ENCODE peak calls at places on chromosome X, in five cellular contexts. O is MM.1S, K is lower leg skin, E is BJ, X is cardiac fibroblast. J is an unnamed sample.
A peak's percentile ranks its signal among the peaks of the same experiment; 100 is the strongest.

GRCh38 chrX:82031250-82031649 is 829.3 kb downstream of the SH3BGRL start:
- DNase-seq in O (no peak), K (no peak), E (no peak), X (no peak), J (no peak)

GRCh38 chrX:21479695-21480280 is 105.6 kb downstream of the CNKSR2 start:
- DNase-seq in O (peak; percentile 49), K (no peak), E (peak; percentile 4), X (peak; percentile 66), J (peak; percentile 68)

GRCh38 chrX:118497180-118497814 is 1.7 kb downstream of the DOCK11 start:
- DNase-seq in O (no peak), K (no peak), E (no peak), X (no peak), J (no peak)

GRCh38 chrX:150972450-150972849 is 10.7 kb upstream of the HMGB3 start:
- DNase-seq in O (no peak), K (no peak), E (no peak), X (no peak), J (no peak)

GRCh38 chrX:136126892-136127406 is 20.4 kb upstream of the FHL1 start:
- DNase-seq in O (peak; percentile 59), K (no peak), E (no peak), X (no peak), J (peak; percentile 55)

GRCh38 chrX:53681661-53682060 is 4.9 kb downstream of the HUWE1 start:
- DNase-seq in O (no peak), K (no peak), E (no peak), X (peak; percentile 20), J (peak; percentile 12)

GRCh38 chrX:21004835-21005234 is 369.4 kb upstream of the CNKSR2 start:
- DNase-seq in O (no peak), K (no peak), E (no peak), X (no peak), J (no peak)

GRCh38 chrX:79081895-79082512 is 62.5 kb upstream of the GPR174 start:
- DNase-seq in O (peak; percentile 50), K (peak; percentile 13), E (no peak), X (peak; percentile 29), J (peak; percentile 28)

GRCh38 chrX:122572461-122572860 is 611.6 kb upstream of the GRIA3 start:
- DNase-seq in O (no peak), K (no peak), E (no peak), X (no peak), J (peak; percentile 36)

DNA sequence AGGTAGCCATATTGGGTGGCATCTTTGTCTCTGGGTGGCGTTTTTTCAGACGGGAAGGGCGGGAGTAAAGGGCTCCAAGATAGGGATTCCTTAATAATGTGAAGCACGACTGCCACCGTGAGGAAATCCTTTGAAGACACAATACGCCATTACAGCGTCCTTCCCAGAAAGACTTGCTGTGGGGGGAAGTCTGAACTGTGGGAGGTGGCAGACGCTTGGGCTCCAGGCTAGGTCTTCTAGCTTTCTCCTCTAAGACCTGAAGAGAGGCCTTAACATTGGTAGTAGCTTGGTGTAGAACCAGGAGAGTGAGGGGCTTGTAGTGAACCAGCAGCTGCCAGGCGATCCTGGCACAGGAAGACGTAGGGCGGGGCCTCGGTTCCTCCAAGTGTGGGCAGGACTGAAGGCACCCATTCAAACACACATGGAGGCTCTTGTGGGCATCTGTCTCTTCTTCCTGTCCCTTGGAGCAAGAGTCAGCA is 197.3 kb downstream of the OR13H1 start:
- DNase-seq in O (peak; percentile 85), K (no peak), E (no peak), X (no peak), J (peak; percentile 88)
- TF ChIP-seq CTCF in O (peak; percentile 27), K (no peak), E (no peak), X (no peak), J (peak; percentile 34)

GRCh38 chrX:40314070-40314469 is 216.3 kb upstream of the BCOR start:
- DNase-seq in O (no peak), K (no peak), E (no peak), X (no peak), J (no peak)
- TF ChIP-seq CTCF in O (no peak), K (no peak), E (no peak), X (no peak), J (no peak)

GRCh38 chrX:24498181-24498580 is 33.1 kb downstream of the PDK3 start:
- DNase-seq in O (peak; percentile 57), K (no peak), E (no peak), X (peak; percentile 22), J (peak; percentile 23)
- TF ChIP-seq CTCF in O (peak; percentile 63), K (no peak), E (no peak), X (peak; percentile 22), J (peak; percentile 53)

DNA sequence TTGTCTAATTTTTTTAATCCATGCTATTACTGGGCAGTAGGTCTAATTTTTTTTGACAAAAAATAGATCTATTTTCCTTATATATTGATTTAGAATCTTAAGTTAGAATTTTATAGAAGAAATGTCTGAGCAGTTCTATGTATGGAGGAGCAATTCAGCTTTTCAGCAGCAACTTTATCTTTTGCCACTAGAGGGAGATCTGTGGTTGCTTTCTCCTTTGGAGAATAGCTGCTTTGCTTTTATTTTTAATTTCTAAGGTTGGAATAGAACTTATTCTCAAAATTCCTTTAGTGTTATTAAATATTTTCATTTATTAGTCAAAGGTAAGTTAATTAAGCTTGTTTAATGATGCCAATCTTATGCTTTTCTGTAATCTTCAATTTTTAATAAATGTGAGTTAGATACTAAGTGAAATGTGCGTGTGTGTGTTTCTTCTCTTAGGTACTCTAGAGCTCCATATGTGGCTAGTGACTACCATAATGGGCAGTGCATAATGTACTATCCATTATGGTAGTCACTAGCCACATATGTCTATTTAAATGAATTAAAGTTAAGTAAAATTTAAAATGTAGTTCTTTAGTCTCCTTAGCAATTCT is 29.3 kb downstream of the FAM199X start:
- DNase-seq in O (peak; percentile 54), K (no peak), E (no peak), X (peak; percentile 42), J (peak; percentile 34)
- TF ChIP-seq CTCF in O (peak; percentile 61), K (no peak), E (peak; percentile 68), X (peak; percentile 64), J (peak; percentile 85)